ENCODE peak calls at places on chromosomes 16 and 17, in seven cellular contexts. V, P, I, W, Y, Q and K are unnamed samples.

GRCh38 chr17:37098910-37099664 is 150.3 kb downstream of the AATF start:
- DNase-seq in Y (no peak), V (no peak), I (peak), P (no peak), W (no peak), Q (no peak), K (no peak)

GRCh38 chr16:2983706-2984136 is 3.5 kb upstream of the PKMYT1 start:
- DNase-seq in Q (peak), W (peak), V (peak), I (peak), P (no peak), Y (peak), K (peak)

GRCh38 chr16:67860589-67861398 is 12.1 kb upstream of the EDC4 start:
- DNase-seq in V (no peak), Y (no peak), Q (peak), I (peak), P (no peak), W (no peak), K (no peak)

GRCh38 chr17:60641810-60642220 is 35.8 kb upstream of the BCAS3 start:
- DNase-seq in Y (peak), I (peak), V (peak), W (peak), P (no peak), Q (no peak), K (no peak)

GRCh38 chr16:17364319-17365210 is 106.2 kb downstream of the XYLT1 start:
- DNase-seq in V (peak), Q (no peak), P (no peak), W (peak), Y (peak), I (peak), K (no peak)

GRCh38 chr17:81870978-81871386 is at the start of gene ARHGDIA:
- DNase-seq in I (no peak), Y (no peak), V (peak), W (no peak), P (peak), Q (no peak), K (no peak)

GRCh38 chr17:13403982-13404931 is 197.5 kb downstream of the HS3ST3A1 start:
- DNase-seq in Y (no peak), P (no peak), I (no peak), V (no peak), W (no peak), Q (no peak), K (no peak)

GRCh38 chr16:705748-706188 is at the start of gene FBXL16:
- DNase-seq in P (no peak), I (no peak), Y (no peak), V (no peak), W (no peak), Q (no peak), K (no peak)

GRCh38 chr16:24800586-24800985 is 45.2 kb upstream of the SLC5A11 start:
- DNase-seq in V (no peak), I (peak), Y (no peak), W (no peak), P (no peak), Q (no peak), K (no peak)

GRCh38 chr16:80940069-80940856 is 66.4 kb downstream of the CMC2 start:
- DNase-seq in W (no peak), P (no peak), V (no peak), Q (no peak), Y (no peak), I (peak), K (no peak)

GRCh38 chr17:32491371-32492280 is 4.8 kb downstream of the CDK5R1 start:
- DNase-seq in P (no peak), I (no peak), Y (no peak), V (no peak), W (no peak), Q (no peak), K (no peak)

GRCh38 chr17:66849136-66849655 is 14.3 kb downstream of the CACNG5 start:
- DNase-seq in I (no peak), Y (no peak), Q (no peak), P (no peak), V (no peak), W (no peak), K (no peak)

DNA sequence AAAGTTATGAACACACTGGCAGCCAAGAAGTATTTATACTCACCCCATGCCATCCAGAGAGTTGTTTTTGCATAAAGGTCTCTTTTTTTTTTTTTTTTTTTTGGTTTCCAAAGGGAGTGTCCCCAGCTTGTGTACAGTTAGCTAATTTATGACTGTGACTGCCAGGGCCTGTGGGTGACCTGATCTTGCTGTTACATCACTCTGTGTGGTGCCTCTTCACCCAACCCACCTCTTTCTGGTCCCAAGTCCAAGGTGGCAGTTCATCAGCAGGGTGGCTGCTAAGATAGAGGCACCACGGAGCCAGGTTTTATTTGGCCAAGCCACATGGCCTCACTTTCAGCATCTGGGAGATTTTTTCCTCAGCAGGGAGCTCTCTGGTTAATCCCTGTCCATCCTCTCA is at the start of gene NOS2:
- DNase-seq in W (no peak), P (no peak), Y (no peak), V (no peak), Q (no peak), I (no peak), K (no peak)
- H3K4me3 ChIP-seq in W (no peak), P (no peak), Y (no peak), V (no peak), Q (no peak), I (no peak), K (no peak)

DNA sequence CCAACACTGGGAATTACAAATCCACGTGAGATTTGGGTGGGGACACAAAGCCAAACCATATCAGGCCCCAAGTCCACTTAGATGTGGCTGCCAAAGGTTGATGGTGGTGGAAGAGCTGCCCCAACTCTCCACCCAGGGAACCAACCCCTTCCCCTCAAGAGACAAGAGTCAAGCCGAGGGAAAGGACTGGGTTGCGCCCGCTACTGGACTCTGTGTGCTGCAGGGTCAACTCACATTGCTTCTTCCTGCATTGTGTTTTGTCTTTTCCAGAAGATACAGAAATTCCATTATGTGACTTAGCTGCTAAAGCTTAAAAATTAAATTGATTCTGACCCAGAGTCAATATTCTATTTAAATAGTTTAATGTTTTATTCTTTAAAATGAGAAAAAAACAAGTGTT is 58.5 kb downstream of the ADAMTS18 start:
- DNase-seq in Q (no peak), I (no peak), Y (no peak), V (no peak), W (no peak), P (no peak), K (no peak)
- TF ChIP-seq CTCF in Q (no peak), I (no peak), Y (no peak), V (no peak), W (no peak), P (no peak), K (no peak)

GRCh38 chr17:1713160-1713877 is 3.1 kb upstream of the TLCD2 start:
- DNase-seq in W (no peak), P (no peak), I (no peak), Y (no peak), Q (peak), V (no peak), K (no peak)
- H3K4me3 ChIP-seq in W (no peak), P (no peak), I (peak), Y (no peak), Q (peak), V (no peak), K (peak)

GRCh38 chr17:28706471-28707338 is 5.0 kb downstream of the PROCA1 start:
- DNase-seq in I (no peak), V (no peak), P (no peak), Q (no peak), W (no peak), Y (no peak), K (no peak)
- TF ChIP-seq CTCF in I (no peak), V (no peak), P (no peak), Q (no peak), W (no peak), Y (no peak), K (no peak)

GRCh38 chr17:49494399-49494798 is 694 bp upstream of the NGFR start:
- DNase-seq in P (no peak), W (no peak), I (no peak), Y (no peak), V (no peak), Q (no peak), K (no peak)
- H3K4me3 ChIP-seq in P (no peak), W (no peak), I (no peak), Y (no peak), V (no peak), Q (no peak), K (peak)